ENCODE peak calls at places on chromosomes 7 and 10, in six cellular contexts. Q is astrocyte of the spinal cord, N is NB4, J is type B pancreatic cell, O is cardiac fibroblast, U is endothelial cell. Z is an unnamed sample.
A peak's percentile ranks its signal among the peaks of the same experiment; 100 is the strongest.

GRCh38 chr10:70894416-70894815 is 6.1 kb upstream of the PCBD1 start:
- DNase-seq in Q (no peak), N (no peak), J (no peak), O (no peak), U (no peak), Z (no peak)

GRCh38 chr7:4742852-4743251 is 32.6 kb upstream of the AP5Z1 start:
- DNase-seq in Q (no peak), N (no peak), J (no peak), O (peak; percentile 25), U (no peak), Z (no peak)

GRCh38 chr10:89419548-89419947 is 5.2 kb downstream of the IFIT5 start:
- DNase-seq in Q (peak; percentile 33), N (peak; percentile 69), J (no peak), O (peak; percentile 69), U (peak; percentile 17), Z (no peak)

GRCh38 chr7:27156901-27157716 is 634 bp upstream of the HOXA7 start:
- DNase-seq in Q (peak; percentile 46), N (no peak), J (peak; percentile 70), O (no peak), U (no peak), Z (no peak)

GRCh38 chr7:66224171-66224773 is 19.1 kb downstream of the TPST1 start:
- DNase-seq in Q (no peak), N (no peak), J (no peak), O (no peak), U (no peak), Z (no peak)

GRCh38 chr10:68212721-68213352 is 19.1 kb downstream of the ATOH7 start:
- DNase-seq in Q (peak; percentile 41), N (peak; percentile 60), J (no peak), O (peak; percentile 66), U (no peak), Z (no peak)

GRCh38 chr10:113444766-113445365 is 108.0 kb upstream of the HABP2 start:
- DNase-seq in Q (no peak), N (no peak), J (peak; percentile 8), O (no peak), U (no peak), Z (peak; percentile 51)

GRCh38 chr10:97012470-97012869 is 173.3 kb downstream of the SLIT1 start:
- DNase-seq in Q (no peak), N (no peak), J (no peak), O (no peak), U (no peak), Z (no peak)

GRCh38 chr7:74284781-74285259 is 4.4 kb upstream of the CLIP2 start:
- DNase-seq in Q (no peak), N (peak; percentile 53), J (no peak), O (no peak), U (no peak), Z (no peak)

GRCh38 chr7:70696139-70696782 is 435.7 kb upstream of the GALNT17 start:
- DNase-seq in Q (peak; percentile 59), N (no peak), J (no peak), O (peak; percentile 38), U (no peak), Z (no peak)

GRCh38 chr7:17131060-17131345 is 167.4 kb upstream of the AHR start:
- DNase-seq in Q (no peak), N (no peak), J (no peak), O (peak; percentile 14), U (no peak), Z (no peak)

GRCh38 chr10:70092389-70092718 is 39.7 kb downstream of the MACROH2A2 start:
- DNase-seq in Q (no peak), N (no peak), J (no peak), O (no peak), U (no peak), Z (no peak)

GRCh38 chr7:130436253-130436652 is 4.6 kb downstream of the CEP41 start:
- DNase-seq in Q (no peak), N (no peak), J (no peak), O (no peak), U (no peak), Z (no peak)

GRCh38 chr10:131960631-131961046 is 21.1 kb downstream of the BNIP3 start:
- DNase-seq in Q (no peak), N (no peak), J (no peak), O (no peak), U (no peak), Z (no peak)

GRCh38 chr10:130766071-130766470 is 545.5 kb downstream of the TCERG1L start:
- DNase-seq in Q (no peak), N (no peak), J (no peak), O (no peak), U (no peak), Z (no peak)

GRCh38 chr7:87344446-87344845 is 1.0 kb upstream of the CROT start:
- DNase-seq in Q (peak; percentile 19), N (peak; percentile 16), J (no peak), O (peak; percentile 18), U (no peak), Z (no peak)

GRCh38 chr10:99341860-99342517 is 12.8 kb downstream of the CNNM1 start:
- DNase-seq in Q (peak; percentile 66), N (no peak), J (no peak), O (peak; percentile 19), U (no peak), Z (no peak)

GRCh38 chr10:8049151-8049873 is 5.2 kb upstream of the GATA3 start:
- DNase-seq in Q (no peak), N (no peak), J (no peak), O (no peak), U (no peak), Z (no peak)

GRCh38 chr10:14532473-14533251 is 201.9 kb upstream of the FRMD4A start:
- DNase-seq in Q (no peak), N (no peak), J (no peak), O (peak; percentile 25), U (no peak), Z (no peak)

GRCh38 chr7:95927781-95928180 is 155.4 kb downstream of the DYNC1I1 start:
- DNase-seq in Q (no peak), N (no peak), J (no peak), O (no peak), U (no peak), Z (no peak)

GRCh38 chr7:104979167-104979841 is 34.7 kb upstream of the KMT2E start:
- DNase-seq in Q (peak; percentile 88), N (peak; percentile 46), J (no peak), O (peak; percentile 93), U (no peak), Z (no peak)

GRCh38 chr7:131226116-131226562 is 101.5 kb upstream of the MKLN1 start:
- DNase-seq in Q (no peak), N (no peak), J (no peak), O (no peak), U (no peak), Z (no peak)

GRCh38 chr7:57868771-57869483 is 418.9 kb downstream of the ZNF716 start:
- DNase-seq in Q (no peak), N (no peak), J (no peak), O (no peak), U (no peak), Z (peak; percentile 84)

GRCh38 chr7:114368492-114368891 is 46.1 kb upstream of the FOXP2 start:
- DNase-seq in Q (no peak), N (no peak), J (no peak), O (no peak), U (no peak), Z (no peak)

GRCh38 chr7:157476201-157476600 is 139.4 kb downstream of the DNAJB6 start:
- DNase-seq in Q (no peak), N (no peak), J (peak; percentile 57), O (no peak), U (no peak), Z (peak; percentile 82)

GRCh38 chr7:26454180-26454579 is 162.5 kb downstream of the SNX10 start:
- DNase-seq in Q (peak; percentile 14), N (no peak), J (no peak), O (peak; percentile 18), U (no peak), Z (no peak)

GRCh38 chr10:1127629-1128028 is 71.4 kb downstream of the WDR37 start:
- DNase-seq in Q (no peak), N (no peak), J (no peak), O (no peak), U (no peak), Z (no peak)

GRCh38 chr7:157658851-157659412 is 322.1 kb downstream of the DNAJB6 start:
- DNase-seq in Q (no peak), N (peak; percentile 52), J (no peak), O (no peak), U (no peak), Z (no peak)

GRCh38 chr10:103765981-103766380 is 89.4 kb downstream of the SH3PXD2A start:
- DNase-seq in Q (peak; percentile 23), N (peak; percentile 30), J (no peak), O (no peak), U (no peak), Z (no peak)

GRCh38 chr10:30840386-30841074 is 191.1 kb downstream of the ZNF438 start:
- DNase-seq in Q (peak; percentile 10), N (no peak), J (no peak), O (no peak), U (no peak), Z (no peak)

GRCh38 chr7:5479941-5480517 is 56.4 kb upstream of the TNRC18 start:
- DNase-seq in Q (no peak), N (no peak), J (no peak), O (no peak), U (no peak), Z (no peak)

GRCh38 chr7:17030559-17030958 is 148.8 kb upstream of the AGR3 start:
- DNase-seq in Q (no peak), N (peak; percentile 59), J (no peak), O (no peak), U (no peak), Z (no peak)

GRCh38 chr10:75746356-75746755 is 314.9 kb downstream of the LRMDA start:
- DNase-seq in Q (no peak), N (no peak), J (no peak), O (no peak), U (no peak), Z (no peak)

GRCh38 chr10:85604884-85605283 is 761.7 kb downstream of the GRID1 start:
- DNase-seq in Q (no peak), N (no peak), J (peak; percentile 10), O (no peak), U (no peak), Z (peak; percentile 46)

GRCh38 chr10:102418612-102419560 is at the start of gene PSD:
- DNase-seq in Q (no peak), N (peak; percentile 51), J (peak; percentile 66), O (no peak), U (no peak), Z (no peak)

GRCh38 chr10:84076540-84077195 is 62.6 kb upstream of the GHITM start:
- DNase-seq in Q (peak; percentile 12), N (peak; percentile 59), J (no peak), O (peak; percentile 26), U (peak; percentile 12), Z (no peak)
- TF ChIP-seq CTCF in Q (peak; percentile 33), N (peak; percentile 62), J (peak; percentile 58), O (peak; percentile 23), U (no peak), Z (peak; percentile 48)

GRCh38 chr7:92461027-92462003 is 14.0 kb downstream of the GATAD1 start:
- DNase-seq in Q (peak; percentile 51), N (peak; percentile 56), J (no peak), O (peak; percentile 64), U (peak; percentile 36), Z (no peak)
- TF ChIP-seq CTCF in Q (peak; percentile 86), N (peak; percentile 92), J (peak; percentile 89), O (peak; percentile 82), U (peak; percentile 60), Z (peak; percentile 84)

GRCh38 chr7:68176974-68177373 is 1180.3 kb downstream of the TYW1 start:
- DNase-seq in Q (peak; percentile 46), N (peak; percentile 78), J (no peak), O (peak; percentile 55), U (no peak), Z (no peak)
- TF ChIP-seq CTCF in Q (peak; percentile 58), N (peak; percentile 87), J (peak; percentile 89), O (peak; percentile 35), U (no peak), Z (peak; percentile 73)

GRCh38 chr10:123284022-123284421 is 129.8 kb downstream of the BUB3 start:
- DNase-seq in Q (no peak), N (no peak), J (no peak), O (no peak), U (no peak), Z (no peak)
- TF ChIP-seq CTCF in Q (no peak), N (no peak), J (peak; percentile 32), O (no peak), U (no peak), Z (no peak)